ENCODE peak calls at places on chromosome 4, in seven cellular contexts. E is thoracic aorta; N is WERI-Rb-1; Z is CD8-positive, alpha-beta memory T cell; F is GM23248; O is right cardiac atrium; C is Panc1. H is an unnamed sample. For H3K27me3, the result is how much of the 10 kb centered on the place peaks cover.

GRCh38 chr4:185730849-185731608 is 81.0 kb downstream of the SORBS2 start:
- DNase-seq in E (no peak), N (no peak), Z (no peak), F (peak), O (no peak), C (no peak), H (no peak)

GRCh38 chr4:72954811-72955210 is 114.7 kb downstream of the COX18 start:
- DNase-seq in E (no peak), N (no peak), Z (no peak), F (peak), O (no peak), C (no peak), H (no peak)

GRCh38 chr4:94508256-94508655 is 56.5 kb downstream of the PDLIM5 start:
- DNase-seq in E (no peak), N (no peak), Z (no peak), F (peak), O (no peak), C (no peak), H (no peak)

GRCh38 chr4:53067125-53067802 is 205.1 kb downstream of the RASL11B start:
- DNase-seq in E (no peak), N (no peak), Z (no peak), F (no peak), O (no peak), C (no peak), H (no peak)

GRCh38 chr4:147741190-147741788 is 9.4 kb downstream of the ARHGAP10 start:
- DNase-seq in E (no peak), N (no peak), Z (no peak), F (peak), O (no peak), C (no peak), H (no peak)

GRCh38 chr4:152536545-152537182 is 772 bp upstream of the FBXW7 start:
- DNase-seq in E (no peak), N (no peak), Z (no peak), F (peak), O (no peak), C (no peak), H (no peak)

GRCh38 chr4:104524591-104524990 is 29.9 kb upstream of the CXXC4 start:
- DNase-seq in E (no peak), N (no peak), Z (no peak), F (no peak), O (no peak), C (no peak), H (no peak)

GRCh38 chr4:161254375-161254774 is 909.4 kb downstream of the FSTL5 start:
- DNase-seq in E (no peak), N (no peak), Z (no peak), F (no peak), O (no peak), C (no peak), H (no peak)

GRCh38 chr4:67549123-67549522 is 3.8 kb upstream of the CENPC start:
- DNase-seq in E (no peak), N (no peak), Z (no peak), F (peak), O (no peak), C (no peak), H (no peak)

GRCh38 chr4:69823481-69824186 is 36.3 kb downstream of the SULT1E1 start:
- DNase-seq in E (no peak), N (peak), Z (no peak), F (peak), O (peak), C (no peak), H (no peak)

GRCh38 chr4:163558539-163559044 is 64.1 kb downstream of the TMA16 start:
- DNase-seq in E (no peak), N (no peak), Z (no peak), F (no peak), O (peak), C (no peak), H (no peak)

GRCh38 chr4:76624271-76624681 is 189.2 kb downstream of the SHROOM3 start:
- DNase-seq in E (peak), N (no peak), Z (no peak), F (peak), O (peak), C (no peak), H (no peak)

GRCh38 chr4:158461336-158461735 is 60.3 kb upstream of the RXFP1 start:
- DNase-seq in E (no peak), N (no peak), Z (no peak), F (peak), O (no peak), C (no peak), H (no peak)

GRCh38 chr4:153114771-153115321 is 89.4 kb upstream of the TRIM2 start:
- DNase-seq in E (no peak), N (no peak), Z (no peak), F (peak), O (no peak), C (peak), H (no peak)

GRCh38 chr4:124065941-124066340 is 646.6 kb downstream of the ANKRD50 start:
- DNase-seq in E (no peak), N (no peak), Z (no peak), F (no peak), O (no peak), C (no peak), H (no peak)

GRCh38 chr4:152185786-152186540 is 349.9 kb downstream of the FBXW7 start:
- DNase-seq in E (no peak), N (no peak), Z (no peak), F (peak), O (no peak), C (no peak), H (no peak)

GRCh38 chr4:57131849-57132745 is 21.9 kb upstream of the IGFBP7 start:
- DNase-seq in E (no peak), N (no peak), Z (no peak), F (no peak), O (no peak), C (no peak), H (no peak)

GRCh38 chr4:16205298-16206164 is 20.7 kb downstream of the TAPT1 start:
- DNase-seq in E (no peak), N (no peak), Z (no peak), F (peak), O (no peak), C (no peak), H (no peak)

GRCh38 chr4:95507147-95507546 is 41.6 kb downstream of the UNC5C start:
- DNase-seq in E (no peak), N (no peak), Z (no peak), F (no peak), O (no peak), C (no peak), H (no peak)

GRCh38 chr4:93828332-93828829 is at the start of gene ATOH1:
- DNase-seq in E (no peak), N (peak), Z (no peak), F (peak), O (peak), C (no peak), H (no peak)

GRCh38 chr4:150722908-150723362 is 141.0 kb downstream of the MAB21L2 start:
- DNase-seq in E (peak), N (no peak), Z (no peak), F (peak), O (peak), C (no peak), H (no peak)

GRCh38 chr4:7254736-7255487 is 62.6 kb downstream of the SORCS2 start:
- DNase-seq in E (peak), N (peak), Z (no peak), F (peak), O (no peak), C (no peak), H (no peak)

GRCh38 chr4:110631582-110632505 is 9.0 kb upstream of the PITX2 start:
- DNase-seq in E (no peak), N (peak), Z (no peak), F (peak), O (peak), C (peak), H (no peak)

GRCh38 chr4:182246401-182247205 is 3.4 kb downstream of the TENM3 start:
- DNase-seq in E (no peak), N (no peak), Z (no peak), F (no peak), O (no peak), C (no peak), H (no peak)

GRCh38 chr4:139054791-139055376 is 39.3 kb downstream of the NOCT start:
- DNase-seq in E (no peak), N (no peak), Z (no peak), F (peak), O (no peak), C (no peak), H (no peak)

GRCh38 chr4:184123009-184123408 is 94.7 kb downstream of the ENPP6 start:
- DNase-seq in E (no peak), N (no peak), Z (no peak), F (no peak), O (no peak), C (no peak), H (no peak)

GRCh38 chr4:8391972-8392371 is 48.6 kb downstream of the ACOX3 start:
- DNase-seq in E (no peak), N (no peak), Z (no peak), F (peak), O (peak), C (no peak), H (no peak)
- H3K27ac ChIP-seq in E (no peak), N (no peak), Z (no peak), F (no peak), O (peak), C (no peak), H (no peak)

GRCh38 chr4:54229631-54230478 is 762 bp downstream of the PDGFRA start:
- DNase-seq in E (no peak), N (no peak), Z (no peak), F (peak), O (peak), C (no peak), H (no peak)
- H3K27me3 ChIP-seq in E (under half), N (half or more), Z (half or more), F (under half), O (under half), C (under half), H (half or more)

GRCh38 chr4:173057906-173058305 is 110.7 kb upstream of the GALNT7 start:
- DNase-seq in E (no peak), N (no peak), Z (no peak), F (peak), O (no peak), C (no peak), H (no peak)
- H3K27ac ChIP-seq in E (no peak), N (no peak), Z (no peak), F (no peak), O (no peak), C (peak), H (no peak)

DNA sequence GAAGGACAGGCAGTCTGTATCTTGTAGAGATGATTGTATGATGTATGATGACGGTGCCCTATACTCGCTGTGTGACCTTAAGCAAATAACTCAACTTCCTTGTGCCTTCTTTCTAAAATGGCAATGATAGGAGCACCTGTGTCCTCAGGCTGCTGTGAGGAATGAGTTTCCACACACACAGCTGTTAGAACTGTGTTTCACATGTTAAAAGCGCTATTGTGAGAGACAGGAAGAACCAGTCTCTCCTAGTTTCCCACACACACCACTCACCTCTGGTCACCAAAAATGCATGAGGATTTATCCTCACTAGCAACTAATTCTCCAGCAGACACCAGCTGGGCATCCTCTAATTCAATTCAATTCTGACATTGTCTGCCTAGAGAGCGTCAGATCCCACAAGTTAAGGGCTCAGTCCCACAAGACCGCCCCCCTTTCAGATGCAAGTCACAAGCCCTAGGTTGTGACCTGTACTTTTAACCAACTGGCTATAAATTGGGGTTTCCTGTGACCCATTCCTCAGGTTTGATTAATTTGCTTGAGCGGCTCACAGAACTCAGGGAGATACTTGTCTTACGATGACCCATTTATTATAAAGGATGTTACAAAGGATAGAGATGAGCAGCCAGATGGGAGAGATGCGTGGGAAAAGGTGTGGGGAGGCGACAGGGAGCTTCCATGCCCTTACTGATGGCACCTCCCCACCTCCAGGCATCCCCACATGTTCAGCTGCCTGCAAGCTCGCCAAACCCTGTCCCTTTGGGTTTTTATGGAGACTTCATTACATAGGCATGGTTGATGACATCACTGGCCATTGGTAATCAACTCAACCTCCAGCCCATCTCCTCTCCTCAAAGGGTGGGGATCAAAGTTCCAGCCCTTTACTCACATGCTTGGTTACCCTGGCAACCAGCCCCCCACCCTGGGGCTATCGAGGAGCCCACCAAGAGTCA is 29.1 kb upstream of the SLC2A9 start:
- DNase-seq in E (no peak), N (peak), Z (no peak), F (no peak), O (no peak), C (no peak), H (no peak)
- H3K27me3 ChIP-seq in E (under half), N (under half), Z (under half), F (under half), O (under half), C (under half), H (under half)

GRCh38 chr4:107930821-107931774 is at the start of gene CYP2U1:
- DNase-seq in E (peak), N (peak), Z (peak), F (peak), O (peak), C (peak), H (peak)
- H3K27ac ChIP-seq in E (peak), N (peak), Z (peak), F (peak), O (peak), C (no peak), H (no peak)

GRCh38 chr4:44448548-44449443 is at the start of gene KCTD8:
- DNase-seq in E (peak), N (peak), Z (no peak), F (peak), O (peak), C (no peak), H (peak)

GRCh38 chr4:44446191-44446590 is 2.4 kb downstream of the KCTD8 start:
- DNase-seq in E (no peak), N (no peak), Z (no peak), F (no peak), O (no peak), C (no peak), H (no peak)

GRCh38 chr4:44447563-44448504 is 775 bp downstream of the KCTD8 start:
- DNase-seq in E (no peak), N (peak), Z (no peak), F (peak), O (peak), C (no peak), H (peak)

GRCh38 chr4:44446801-44447562 is 1.6 kb downstream of the KCTD8 start:
- DNase-seq in E (no peak), N (peak), Z (no peak), F (no peak), O (peak), C (no peak), H (peak)
- H3K27me3 ChIP-seq in E (under half), N (under half), Z (under half), F (under half), O (under half), C (under half), H (under half)

H was measured in iPS DF 6.9.